ENCODE peak calls at places on chromosome 11, in eight cellular contexts. Y, A, P, N, C, B, K and W are unnamed samples.

GRCh38 chr11:33737362-33737821 is 1.2 kb upstream of the CD59 start:
- DNase-seq in C (no peak), P (no peak), N (no peak), K (no peak), B (no peak), Y (no peak), A (no peak), W (peak; percentile 38)

GRCh38 chr11:73244589-73245240 is 26.6 kb downstream of the P2RY2 start:
- DNase-seq in C (no peak), Y (no peak), A (no peak), B (no peak), N (no peak), K (no peak), P (no peak), W (no peak)

GRCh38 chr11:81658722-81659121 is 1074.9 kb downstream of the FAM181B start:
- DNase-seq in A (peak; percentile 4), K (no peak), C (no peak), Y (no peak), N (no peak), B (peak; percentile 38), P (no peak), W (peak; percentile 29)

GRCh38 chr11:31974737-31975136 is 116.1 kb upstream of the RCN1 start:
- DNase-seq in P (no peak), Y (peak; percentile 12), K (no peak), A (no peak), C (no peak), N (no peak), B (peak; percentile 95), W (peak; percentile 69)

GRCh38 chr11:57399221-57399620 is 8.8 kb upstream of the PRG2 start:
- DNase-seq in P (no peak), A (no peak), K (no peak), B (peak; percentile 88), N (no peak), C (no peak), Y (no peak), W (peak; percentile 52)

GRCh38 chr11:33722579-33723234 is 13.5 kb downstream of the CD59 start:
- DNase-seq in C (no peak), N (no peak), B (peak; percentile 86), P (peak; percentile 73), K (no peak), Y (no peak), A (no peak), W (peak; percentile 74)

GRCh38 chr11:55732936-55733335 is 40.3 kb upstream of the OR5D13 start:
- DNase-seq in Y (no peak), N (no peak), A (no peak), K (no peak), B (no peak), P (no peak), C (no peak), W (no peak)

GRCh38 chr11:29217901-29218300 is 798.9 kb downstream of the KCNA4 start:
- DNase-seq in P (no peak), C (no peak), A (no peak), B (no peak), Y (no peak), N (no peak), K (no peak), W (no peak)

GRCh38 chr11:1236316-1237127 is 13.7 kb downstream of the MUC5B start:
- DNase-seq in N (no peak), Y (no peak), P (peak; percentile 44), A (no peak), C (no peak), B (no peak), K (no peak), W (no peak)

GRCh38 chr11:104668797-104669463 is 229.3 kb downstream of the CASP12 start:
- DNase-seq in N (no peak), P (no peak), B (peak; percentile 98), Y (peak; percentile 39), C (no peak), A (no peak), K (no peak), W (peak; percentile 91)

GRCh38 chr11:47587733-47588326 is 1.4 kb downstream of the FAM180B start:
- DNase-seq in Y (no peak), N (peak; percentile 36), P (peak; percentile 77), K (no peak), A (no peak), C (no peak), B (no peak), W (no peak)

GRCh38 chr11:45885921-45886721 is 670 bp downstream of the MAPK8IP1 start:
- DNase-seq in A (no peak), B (no peak), K (no peak), Y (no peak), C (no peak), P (no peak), N (no peak), W (no peak)

GRCh38 chr11:61598886-61599868 is 18.3 kb upstream of the SYT7 start:
- DNase-seq in A (no peak), C (peak; percentile 79), Y (no peak), K (no peak), P (peak; percentile 73), B (peak; percentile 44), N (no peak), W (peak; percentile 55)

GRCh38 chr11:12539570-12539969 is 134.7 kb upstream of the TEAD1 start:
- DNase-seq in Y (no peak), A (no peak), B (peak; percentile 78), C (no peak), P (no peak), K (no peak), N (no peak), W (peak; percentile 88)

GRCh38 chr11:12538889-12539421 is 135.3 kb upstream of the TEAD1 start:
- DNase-seq in B (no peak), N (no peak), C (no peak), Y (no peak), A (no peak), P (no peak), K (peak; percentile 66), W (no peak)

GRCh38 chr11:12540075-12540685 is 134.0 kb upstream of the TEAD1 start:
- DNase-seq in P (no peak), N (no peak), K (no peak), A (no peak), B (peak; percentile 27), C (no peak), Y (peak; percentile 10), W (peak; percentile 34)

GRCh38 chr11:12536566-12536965 is 137.7 kb upstream of the TEAD1 start:
- DNase-seq in C (no peak), A (no peak), K (peak; percentile 52), Y (no peak), P (no peak), B (no peak), N (no peak), W (no peak)

GRCh38 chr11:12537778-12538401 is 136.3 kb upstream of the TEAD1 start:
- DNase-seq in K (peak; percentile 67), P (peak; percentile 63), B (no peak), C (peak; percentile 40), N (no peak), Y (no peak), A (no peak), W (no peak)
- TF ChIP-seq CTCF in K (no peak), P (no peak), B (no peak), C (no peak), N (no peak), Y (no peak), A (no peak), W (no peak)

DNA sequence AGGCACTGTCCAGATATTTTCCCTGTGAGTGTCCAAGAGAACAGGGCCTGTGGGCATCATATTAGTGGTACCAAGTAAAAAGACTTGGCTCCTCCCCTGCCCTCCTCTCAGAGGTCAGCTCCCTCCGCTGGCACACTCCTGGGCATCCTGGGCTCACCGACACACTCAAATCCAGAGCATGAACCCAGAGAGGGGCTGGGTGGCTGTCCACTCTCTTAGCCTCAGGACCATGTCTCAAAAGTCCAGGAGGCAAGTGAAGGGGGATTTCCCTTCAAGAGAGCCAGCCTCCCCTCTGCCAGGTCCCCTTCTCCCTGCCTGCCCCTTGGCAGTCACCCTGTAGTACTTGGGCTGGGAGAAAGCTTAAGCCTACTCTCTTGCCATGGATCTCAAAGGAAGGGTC is 10.3 kb downstream of the BCL9L start:
- DNase-seq in N (no peak), C (no peak), Y (no peak), K (no peak), P (no peak), B (no peak), A (no peak), W (no peak)
- H3K4me3 ChIP-seq in N (no peak overlapping the region), C (no peak overlapping the region), Y (no peak overlapping the region), K (peak overlapping the region; percentile 82), P (peak overlapping the region; percentile 64), B (no peak overlapping the region), A (no peak overlapping the region), W (no peak overlapping the region)

GRCh38 chr11:5007561-5007960 is 12.9 kb downstream of the OR51L1 start:
- DNase-seq in N (no peak), C (no peak), Y (no peak), P (no peak), B (no peak), A (no peak), K (no peak), W (no peak)

DNA sequence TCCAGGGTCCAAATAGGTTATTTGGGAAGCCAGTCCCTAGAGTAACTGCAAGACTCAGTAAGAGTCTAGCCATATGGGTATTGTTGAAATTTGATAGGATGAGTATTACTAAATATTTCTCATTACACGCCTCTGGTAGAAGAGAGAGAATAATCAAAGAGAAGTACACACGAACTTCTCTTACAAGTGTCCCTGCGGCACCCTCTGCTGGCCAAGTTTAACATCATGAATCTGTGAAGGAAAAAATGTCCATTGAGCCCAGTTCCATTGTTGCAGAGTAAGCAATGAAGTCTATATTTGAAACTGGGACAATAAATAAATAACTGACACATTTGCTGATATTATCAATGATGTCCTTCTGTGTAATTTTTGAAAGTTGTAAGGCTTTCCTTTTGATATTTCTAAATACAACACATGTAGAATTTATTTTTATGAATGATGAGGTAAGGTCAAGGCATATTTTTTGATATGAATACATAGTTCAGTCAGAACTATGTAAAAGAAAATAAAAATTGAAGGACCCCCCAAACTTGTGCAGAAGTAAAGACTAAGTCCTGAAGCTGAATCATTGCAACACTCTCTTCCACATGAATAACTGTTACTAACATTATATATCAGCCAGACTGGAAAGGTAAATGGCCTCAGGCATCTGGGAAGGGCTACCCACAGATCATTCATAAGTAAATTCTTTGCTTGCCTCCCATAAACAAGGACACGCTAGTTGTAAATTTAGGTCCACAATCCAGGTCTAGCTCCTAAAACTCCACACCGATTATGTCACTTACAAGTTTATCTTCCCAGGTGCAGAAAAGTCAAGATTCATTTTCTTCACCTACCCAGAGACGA is 10.0 kb downstream of the OR51L1 start:
- DNase-seq in C (no peak), K (no peak), N (peak; percentile 49), A (peak; percentile 12), Y (peak; percentile 36), P (no peak), B (peak; percentile 65), W (peak; percentile 64)
- TF ChIP-seq CTCF in C (peak; percentile 39), K (peak; percentile 20), N (peak; percentile 30), A (peak; percentile 53), Y (peak; percentile 56), P (peak; percentile 58), B (peak; percentile 74), W (peak; percentile 61)

DNA sequence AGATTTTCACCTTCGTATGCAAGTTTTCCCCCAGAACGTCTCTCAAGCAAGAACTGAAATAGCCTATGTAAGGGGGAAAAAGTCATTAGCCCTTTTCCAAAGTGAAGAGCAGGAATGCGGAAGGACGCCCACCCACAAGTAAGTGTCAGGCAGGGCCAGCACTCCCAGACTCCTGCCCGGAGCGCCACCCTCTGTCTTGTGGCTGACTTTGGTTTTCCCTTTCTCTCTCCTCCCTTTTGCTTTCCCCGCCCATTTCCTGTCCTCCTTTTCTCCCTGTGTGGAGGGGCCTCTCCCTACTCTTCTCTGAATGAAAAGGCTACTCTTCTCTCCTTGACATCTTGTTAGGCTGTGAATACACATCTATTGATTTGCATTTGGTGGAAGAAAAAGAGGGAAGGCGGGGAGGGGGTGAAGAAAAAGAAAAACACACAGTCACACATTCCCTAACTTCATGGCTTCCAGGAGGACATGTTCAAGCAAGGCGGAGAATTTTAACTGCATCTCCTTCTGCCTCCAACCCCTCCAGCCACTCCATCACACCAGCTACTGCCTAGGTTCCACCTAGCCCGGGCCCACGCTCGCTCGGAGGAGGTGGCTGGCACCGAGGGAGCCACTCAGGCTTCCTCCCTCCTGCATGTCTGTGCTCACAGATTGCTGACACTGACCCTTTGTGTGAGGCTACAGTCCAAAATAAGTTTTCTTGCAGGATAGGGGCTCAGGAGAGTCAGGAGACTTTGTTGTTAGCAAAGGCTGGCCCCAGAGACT is 9.2 kb upstream of the OPCML start:
- DNase-seq in N (no peak), C (no peak), P (no peak), Y (no peak), A (no peak), B (no peak), K (no peak), W (no peak)
- H3K4me3 ChIP-seq in N (no peak overlapping the region), C (no peak overlapping the region), P (no peak overlapping the region), Y (no peak overlapping the region), A (no peak overlapping the region), B (no peak overlapping the region), K (no peak overlapping the region), W (no peak overlapping the region)